ENCODE peak calls at places on chromosomes 4 and X, in ten cellular contexts. H is tibial artery; R is H9; C is K562; G is left ventricle myocardium inferior; X is psoas muscle; M is heart right ventricle; P is effector memory CD4-positive, alpha-beta T cell; D is CD4-positive, alpha-beta memory T cell; O is hepatocyte. W is an unnamed sample. For H3K27me3 and H3K4me1, the result is how much of the 10 kb centered on the place peaks cover.

GRCh38 chrX:101051153-101051548 is 760 bp downstream of the TRMT2B start:
- DNase-seq in H (no peak), D (no peak), C (no peak), X (no peak), R (no peak), P (no peak), O (no peak), G (no peak), M (no peak), W (no peak)

GRCh38 chr4:8344387-8344786 is 74.8 kb downstream of the HTRA3 start:
- DNase-seq in M (no peak), X (no peak), D (no peak), R (no peak), O (no peak), H (peak), G (no peak), C (no peak), P (no peak), W (no peak)

GRCh38 chr4:18057821-18058533 is 36.4 kb upstream of the LCORL start:
- DNase-seq in C (no peak), P (no peak), R (no peak), D (no peak), H (no peak), G (no peak), O (no peak), X (no peak), M (no peak), W (no peak)

GRCh38 chr4:146916479-146917076 is 29.1 kb downstream of the TTC29 start:
- DNase-seq in P (no peak), C (peak), G (no peak), R (no peak), H (no peak), D (peak), X (no peak), M (no peak), O (peak), W (no peak)

GRCh38 chr4:82044141-82044993 is 329.4 kb downstream of the HNRNPD start:
- DNase-seq in H (peak), R (peak), P (no peak), X (peak), M (peak), C (peak), G (peak), D (no peak), O (peak), W (peak)

GRCh38 chr4:165351359-165352130 is 24.1 kb downstream of the MSMO1 start:
- DNase-seq in G (no peak), R (peak), C (no peak), H (no peak), X (no peak), O (no peak), D (no peak), M (no peak), P (no peak), W (no peak)

GRCh38 chr4:100907465-100908454 is 389.9 kb upstream of the EMCN start:
- DNase-seq in R (no peak), O (no peak), H (no peak), M (no peak), X (no peak), D (no peak), G (no peak), C (no peak), P (no peak), W (no peak)

GRCh38 chr4:74886490-74886889 is 46.4 kb upstream of the PARM1 start:
- DNase-seq in O (peak), P (no peak), X (no peak), H (no peak), C (no peak), G (no peak), M (no peak), R (no peak), D (no peak), W (no peak)

GRCh38 chrX:109448539-109448938 is 33.3 kb downstream of the GUCY2F start:
- DNase-seq in R (no peak), M (no peak), C (no peak), G (no peak), P (no peak), O (peak), H (no peak), X (no peak), D (no peak), W (no peak)

GRCh38 chrX:8235026-8235425 is 64.0 kb upstream of the VCX2 start:
- DNase-seq in O (no peak), X (no peak), C (no peak), G (no peak), M (no peak), P (no peak), H (no peak), D (no peak), R (no peak), W (no peak)

GRCh38 chrX:63751481-63751880 is 33.5 kb downstream of the ARHGEF9 start:
- DNase-seq in H (no peak), X (no peak), P (no peak), O (no peak), D (no peak), M (no peak), G (no peak), R (no peak), C (no peak), W (no peak)

GRCh38 chrX:38166478-38167083 is 54.1 kb downstream of the SRPX start:
- DNase-seq in R (no peak), G (no peak), C (peak), H (no peak), M (no peak), O (peak), D (peak), P (no peak), X (no peak), W (no peak)

DNA sequence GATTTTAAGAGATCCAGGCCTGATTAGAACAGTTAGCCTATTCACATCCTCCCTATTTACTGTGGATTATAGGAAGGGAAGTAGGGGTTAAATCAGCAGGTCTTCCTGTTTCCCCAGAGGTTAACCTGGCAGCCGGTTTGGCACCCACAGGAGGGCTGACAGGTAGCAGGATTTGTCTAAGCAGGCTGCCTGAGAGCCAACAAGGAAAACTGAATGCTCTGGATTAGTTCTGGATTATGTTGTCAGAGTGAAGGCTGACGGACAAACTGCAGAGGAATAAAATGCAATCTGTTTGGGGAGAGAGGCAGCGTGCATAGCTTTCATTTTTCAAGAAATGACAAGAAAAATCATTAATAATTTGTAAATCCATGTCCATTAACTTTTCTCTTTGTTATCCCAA is 397.1 kb upstream of the FAM241A start:
- DNase-seq in R (peak), H (no peak), O (no peak), C (no peak), M (no peak), P (no peak), G (no peak), D (no peak), X (no peak), W (no peak)
- H3K27me3 ChIP-seq in R (under half), H (under half), O (under half), C (under half), M (under half), P (under half), G (under half), D (under half), X (under half), W (under half)

DNA sequence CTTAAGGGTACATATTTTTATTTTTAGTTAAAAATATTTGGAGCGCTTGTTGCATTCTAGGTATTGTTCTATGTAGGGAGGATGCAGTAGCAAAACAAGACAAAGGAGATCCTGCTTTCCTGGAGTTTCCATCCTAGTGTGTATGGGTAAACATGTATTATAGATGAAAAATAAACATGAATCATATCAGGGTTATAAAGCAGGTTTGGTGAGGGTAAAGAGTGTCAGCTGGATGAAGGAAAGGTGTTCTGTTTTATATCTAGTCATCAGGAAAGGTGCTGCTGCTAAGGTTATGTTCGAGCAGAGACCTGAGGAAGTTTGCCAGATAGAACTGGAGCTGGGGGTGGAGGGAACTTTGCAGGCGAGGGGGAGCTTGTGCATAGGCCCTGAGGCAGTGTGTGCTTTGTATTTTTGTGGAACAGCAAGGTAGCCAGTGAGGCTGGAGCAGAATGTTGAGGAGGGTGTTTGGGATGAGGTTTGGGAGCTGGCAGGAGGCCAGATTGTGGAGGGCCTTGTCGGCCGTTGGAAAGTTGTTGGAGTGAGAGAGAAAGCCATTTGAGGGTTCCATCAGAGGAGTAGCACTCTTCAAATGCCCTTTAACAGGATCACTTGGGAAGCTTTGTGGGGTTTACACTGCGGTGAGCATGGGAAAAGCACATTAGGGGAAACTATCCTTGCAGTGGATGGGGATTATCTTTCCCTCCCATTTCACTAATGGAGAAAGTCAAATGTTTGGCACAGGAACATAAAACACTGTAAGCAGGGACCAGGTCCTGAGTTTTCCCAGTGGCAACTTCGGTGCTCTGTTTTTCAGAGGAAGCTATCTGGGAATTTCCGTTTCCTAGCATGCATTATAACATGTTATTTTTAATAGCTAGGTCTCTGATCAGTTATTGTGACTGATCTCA is 35.9 kb downstream of the AFF1 start:
- DNase-seq in R (no peak), G (no peak), X (no peak), C (no peak), H (no peak), D (no peak), P (no peak), O (no peak), M (peak), W (no peak)
- H3K4me1 ChIP-seq in R (under half), G (half or more), X (under half), C (under half), H (under half), D (half or more), P (under half), O (under half), M (under half), W (under half)

GRCh38 chr4:63663870-63664269 is 745.4 kb downstream of the TECRL start:
- DNase-seq in P (no peak), C (no peak), H (no peak), R (no peak), M (no peak), O (no peak), X (no peak), D (no peak), G (no peak), W (no peak)
- H3K27me3 ChIP-seq in P (under half), C (under half), H (under half), R (under half), M (under half), O (under half), X (under half), D (under half), G (under half), W (under half)

GRCh38 chr4:2868840-2869487 is 25.3 kb downstream of the ADD1 start:
- DNase-seq in O (no peak), H (no peak), G (no peak), D (no peak), C (no peak), P (no peak), M (no peak), R (no peak), X (no peak), W (no peak)

GRCh38 chr4:2866160-2866861 is 22.7 kb downstream of the ADD1 start:
- DNase-seq in R (no peak), O (no peak), M (no peak), H (no peak), X (peak), P (no peak), C (no peak), D (no peak), G (no peak), W (no peak)

GRCh38 chr4:2867758-2868491 is 24.3 kb downstream of the ADD1 start:
- DNase-seq in O (peak), X (no peak), C (peak), H (no peak), M (no peak), R (peak), D (no peak), P (no peak), G (peak), W (no peak)

GRCh38 chr4:2865381-2865780 is 21.7 kb downstream of the ADD1 start:
- DNase-seq in P (no peak), G (no peak), C (no peak), X (no peak), O (no peak), D (no peak), H (no peak), M (no peak), R (no peak), W (no peak)

GRCh38 chr4:2866891-2867290 is 23.2 kb downstream of the ADD1 start:
- DNase-seq in P (no peak), C (no peak), R (no peak), X (no peak), D (no peak), H (no peak), O (no peak), G (no peak), M (no peak), W (no peak)
- H3K4me1 ChIP-seq in P (under half), C (under half), R (under half), X (half or more), D (half or more), H (half or more), O (half or more), G (half or more), M (under half), W (under half)

GRCh38 chr4:2059726-2060577 is 825 bp downstream of the NAT8L start:
- DNase-seq in H (no peak), D (no peak), M (no peak), O (peak), X (no peak), G (peak), P (no peak), R (no peak), C (peak), W (no peak)

GRCh38 chr4:2059034-2059725 is at the start of gene NAT8L:
- DNase-seq in M (peak), P (no peak), X (peak), C (peak), D (no peak), R (peak), O (peak), G (peak), H (no peak), W (no peak)

GRCh38 chr4:2057382-2058065 is 1.6 kb upstream of the NAT8L start:
- DNase-seq in H (no peak), G (no peak), C (no peak), O (no peak), X (no peak), D (no peak), M (no peak), P (no peak), R (no peak), W (no peak)

GRCh38 chr4:2060578-2061207 is 1.6 kb downstream of the NAT8L start:
- DNase-seq in M (no peak), H (no peak), P (no peak), X (peak), C (no peak), O (peak), R (peak), D (no peak), G (peak), W (no peak)

DNA sequence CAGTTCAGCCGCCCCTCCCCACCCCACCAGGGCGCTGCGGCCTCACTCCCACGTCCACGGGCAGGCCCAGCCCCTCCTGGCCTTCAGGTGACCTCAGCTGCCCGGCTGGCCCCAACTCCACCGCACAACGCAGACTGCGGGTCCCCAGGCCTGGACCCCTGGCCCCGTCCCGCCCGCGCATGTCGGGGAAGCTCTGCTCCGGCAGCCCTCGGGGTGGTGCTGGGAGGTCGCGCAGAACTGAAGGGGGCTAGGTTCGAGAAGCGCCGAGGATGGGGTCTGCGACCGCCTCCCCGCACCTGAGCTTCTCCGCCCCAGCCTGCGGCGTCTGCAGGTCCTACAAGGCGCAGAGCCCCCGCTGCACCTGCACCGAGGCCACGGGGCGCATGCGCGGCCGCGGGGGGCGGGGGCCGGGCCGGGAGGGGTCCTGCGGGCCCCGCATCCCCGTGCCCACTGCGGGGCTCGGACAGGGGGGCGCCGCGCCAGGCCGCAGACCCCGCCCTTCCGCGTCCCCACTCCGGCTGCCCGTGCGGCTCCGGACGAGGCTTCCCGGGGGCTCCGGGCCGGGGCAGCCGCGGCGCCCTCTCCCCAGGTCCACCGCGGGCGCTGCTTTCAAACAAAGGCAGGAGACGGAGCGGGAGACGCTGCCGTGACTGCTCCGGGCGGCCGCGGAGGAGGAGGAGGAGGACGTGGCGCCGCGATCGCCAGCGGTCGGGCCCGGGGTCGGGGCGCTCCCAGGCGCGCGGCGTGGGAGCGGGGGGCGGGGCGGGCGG is 678 bp upstream of the NAT8L start:
- DNase-seq in G (peak), C (peak), P (no peak), D (no peak), R (peak), X (peak), H (no peak), O (peak), M (peak), W (no peak)
- H3K27me3 ChIP-seq in G (half or more), C (under half), P (under half), D (under half), R (under half), X (under half), H (under half), O (under half), M (under half), W (under half)

GRCh38 chr4:184397516-184398163 is 76.7 kb downstream of the IRF2 start:
- DNase-seq in H (no peak), P (no peak), M (no peak), R (no peak), D (no peak), X (peak), O (no peak), C (no peak), G (no peak), W (no peak)
- H3K4me1 ChIP-seq in H (half or more), P (under half), M (under half), R (under half), D (under half), X (half or more), O (under half), C (under half), G (half or more), W (half or more)